ENCODE peak calls at places on chromosomes 11 and 22, in eight cellular contexts. X is HCT116; G is stimulated activated CD4-positive, alpha-beta T cell treated with anti-CD3 and anti-CD28 coated beads, Interleukin-15, amount 100 ng/mL, for 1 hour; O is Calu3; S is cardiac muscle cell; P is sigmoid colon; C is NK-92 treated with Interleukin-12 subunit alpha and Interleukin-12 subunit beta, amount 100 ng/mL, for 24 hours; B is cardiac fibroblast. K is an unnamed sample.
A peak's percentile ranks its signal among the peaks of the same experiment; 100 is the strongest.

GRCh38 chr11:117888140-117888561 is 11.7 kb upstream of the FXYD6 start:
- DNase-seq in X (no peak), G (no peak), O (no peak), S (no peak), P (no peak), C (no peak), B (no peak), K (no peak)

GRCh38 chr11:112903310-112903709 is 57.9 kb upstream of the NCAM1 start:
- DNase-seq in X (no peak), G (no peak), O (no peak), S (no peak), P (no peak), C (no peak), B (no peak), K (no peak)

GRCh38 chr11:32385998-32386397 is 49.3 kb downstream of the WT1 start:
- DNase-seq in X (peak; percentile 38), G (no peak), O (peak; percentile 41), S (peak; percentile 77), P (no peak), C (no peak), B (peak; percentile 77), K (no peak)

GRCh38 chr22:35729309-35729698 is 11.6 kb downstream of the APOL5 start:
- DNase-seq in X (no peak), G (no peak), O (no peak), S (no peak), P (no peak), C (no peak), B (no peak), K (no peak)

GRCh38 chr11:36365937-36366336 is 69.8 kb downstream of the PRR5L start:
- DNase-seq in X (no peak), G (no peak), O (no peak), S (peak; percentile 66), P (no peak), C (no peak), B (peak; percentile 21), K (no peak)

GRCh38 chr11:22479133-22479690 is 141.0 kb downstream of the SLC17A6 start:
- DNase-seq in X (no peak), G (no peak), O (no peak), S (no peak), P (no peak), C (no peak), B (no peak), K (no peak)

GRCh38 chr11:14300661-14301304 is 58.2 kb downstream of the RRAS2 start:
- DNase-seq in X (peak; percentile 42), G (no peak), O (peak; percentile 57), S (peak; percentile 87), P (peak; percentile 72), C (no peak), B (peak; percentile 86), K (peak; percentile 80)

GRCh38 chr11:134464196-134464595 is 52.2 kb upstream of the B3GAT1 start:
- DNase-seq in X (no peak), G (no peak), O (no peak), S (no peak), P (peak; percentile 27), C (no peak), B (no peak), K (no peak)

GRCh38 chr11:17979770-17980371 is 33.0 kb downstream of the SERGEF start:
- DNase-seq in X (no peak), G (no peak), O (peak; percentile 43), S (peak; percentile 22), P (no peak), C (no peak), B (peak; percentile 23), K (peak; percentile 73)

GRCh38 chr22:30516731-30517130 is 11.2 kb upstream of the SEC14L4 start:
- DNase-seq in X (no peak), G (no peak), O (no peak), S (no peak), P (no peak), C (no peak), B (no peak), K (no peak)